ENCODE peak calls at places on chromosomes 6 and 20, in six cellular contexts. D, F, G, T, A and R are unnamed samples.

GRCh38 chr20:16125810-16126209 is 447.4 kb downstream of the KIF16B start:
- DNase-seq in F (no peak), A (no peak), T (no peak), G (peak; percentile 37), D (no peak), R (peak; percentile 30)

GRCh38 chr6:19086480-19086879 is 699.3 kb downstream of the RNF144B start:
- DNase-seq in T (no peak), G (no peak), A (no peak), D (no peak), F (no peak), R (no peak)

GRCh38 chr20:12815369-12815768 is 193.4 kb upstream of the SPTLC3 start:
- DNase-seq in T (no peak), A (no peak), F (no peak), G (no peak), D (no peak), R (no peak)

GRCh38 chr6:56772737-56773184 is 130.1 kb upstream of the DST start:
- DNase-seq in G (peak; percentile 92), T (no peak), F (no peak), A (peak; percentile 19), D (no peak), R (peak; percentile 10)

GRCh38 chr6:106318061-106318460 is 7.5 kb downstream of the ATG5 start:
- DNase-seq in T (no peak), G (no peak), F (peak; percentile 20), A (no peak), D (no peak), R (no peak)

GRCh38 chr20:51417745-51418529 is 124.6 kb downstream of the NFATC2 start:
- DNase-seq in A (no peak), T (no peak), G (no peak), F (no peak), D (no peak), R (no peak)

GRCh38 chr6:150895898-150896632 is 30.6 kb downstream of the MTHFD1L start:
- DNase-seq in F (no peak), A (no peak), D (no peak), G (no peak), T (no peak), R (no peak)

GRCh38 chr20:63369024-63369530 is 7.9 kb upstream of the CHRNA4 start:
- DNase-seq in F (no peak), A (no peak), G (no peak), D (no peak), T (no peak), R (no peak)

GRCh38 chr6:154218336-154218735 is 138.3 kb downstream of the IPCEF1 start:
- DNase-seq in F (no peak), G (no peak), A (no peak), D (no peak), T (no peak), R (no peak)

GRCh38 chr20:56988446-56988845 is 278.0 kb downstream of the BMP7 start:
- DNase-seq in D (no peak), A (no peak), T (no peak), G (no peak), F (no peak), R (no peak)

GRCh38 chr20:56989516-56989915 is 276.9 kb downstream of the BMP7 start:
- DNase-seq in T (no peak), D (no peak), G (peak; percentile 17), A (no peak), F (no peak), R (no peak)

GRCh38 chr20:56986931-56987720 is 279.3 kb downstream of the BMP7 start:
- DNase-seq in D (no peak), G (no peak), T (no peak), A (no peak), F (no peak), R (no peak)

GRCh38 chr20:56986476-56986875 is 280.0 kb downstream of the BMP7 start:
- DNase-seq in A (no peak), D (no peak), T (no peak), F (no peak), G (no peak), R (no peak)

GRCh38 chr20:56987992-56988391 is 278.4 kb downstream of the BMP7 start:
- DNase-seq in T (no peak), A (peak; percentile 58), G (peak; percentile 35), D (no peak), F (peak; percentile 18), R (peak; percentile 25)
- H3K4me3 ChIP-seq in T (no peak overlapping the region), A (no peak overlapping the region), G (no peak overlapping the region), D (no peak overlapping the region), F (no peak overlapping the region), R (no peak overlapping the region)

GRCh38 chr20:60055740-60056139 is 97.5 kb downstream of the CDH26 start:
- DNase-seq in D (peak; percentile 78), A (no peak), T (no peak), G (peak; percentile 30), F (no peak), R (no peak)
- H3K27me3 ChIP-seq in D (no peaks in the 10 kb centered on the region), A (peaks cover 15% of the 10 kb centered on the region), T (no peaks in the 10 kb centered on the region), G (no peaks in the 10 kb centered on the region), F (no peaks in the 10 kb centered on the region), R (peaks cover 9% of the 10 kb centered on the region)

DNA sequence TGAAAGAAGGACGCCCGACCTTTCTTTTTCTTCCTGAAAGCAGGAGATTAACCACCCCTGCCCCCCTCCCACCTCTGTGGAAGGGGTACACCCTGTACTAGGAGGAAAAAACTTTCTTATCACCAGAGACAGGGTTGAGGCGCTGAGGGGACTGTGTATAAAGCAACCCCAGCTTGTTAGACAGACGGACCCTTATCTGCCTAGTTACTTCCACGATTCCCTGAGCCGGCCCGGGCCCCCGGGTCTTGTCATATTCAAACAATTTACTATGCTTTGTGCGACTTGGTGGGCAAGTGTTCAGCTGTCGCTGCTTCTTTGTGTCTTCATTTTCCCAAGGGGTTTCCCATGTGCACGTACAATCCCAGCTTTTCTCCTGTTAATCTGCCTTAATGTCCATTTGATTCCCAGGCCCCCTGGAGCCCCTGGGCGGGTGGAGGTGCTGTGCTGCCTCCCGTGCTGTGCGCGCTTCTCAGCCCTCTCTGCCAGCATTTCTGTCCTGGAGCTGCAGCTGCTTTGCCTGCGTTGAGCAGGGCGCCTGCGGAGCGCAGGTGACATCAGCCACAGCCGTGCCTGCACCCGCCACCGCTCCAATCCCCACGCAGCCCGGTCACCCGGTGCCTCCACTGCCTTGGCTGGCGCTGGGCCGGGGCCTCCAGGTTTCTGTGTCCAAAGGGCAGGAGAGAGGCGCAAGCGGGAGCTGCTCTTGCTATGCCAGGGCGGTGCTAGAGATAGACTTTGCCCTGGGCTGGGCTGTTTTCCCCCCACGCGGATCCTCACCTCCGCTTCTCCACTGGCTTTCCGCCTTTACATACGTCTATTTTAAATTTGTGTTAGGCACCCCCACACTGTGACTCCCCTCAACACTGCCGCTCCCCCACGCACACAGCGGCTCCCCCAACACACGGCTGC is 96.2 kb downstream of the TTLL2 start:
- DNase-seq in D (no peak), T (no peak), A (peak; percentile 51), F (no peak), G (no peak), R (no peak)
- H3K9me3 ChIP-seq in D (peaks cover 2% of the 10 kb centered on the region), T (no peaks in the 10 kb centered on the region), A (no peaks in the 10 kb centered on the region), F (no peaks in the 10 kb centered on the region), G (peaks cover 7% of the 10 kb centered on the region), R (no peaks in the 10 kb centered on the region)

GRCh38 chr6:143410859-143411270 is 39.6 kb downstream of the ADAT2 start:
- DNase-seq in A (peak; percentile 37), G (peak; percentile 88), T (no peak), D (no peak), F (no peak), R (peak; percentile 68)
- H3K4me3 ChIP-seq in A (no peak overlapping the region), G (no peak overlapping the region), T (no peak overlapping the region), D (no peak overlapping the region), F (no peak overlapping the region), R (no peak overlapping the region)

GRCh38 chr6:1600063-1600763 is 9.5 kb upstream of the FOXC1 start:
- DNase-seq in A (no peak), G (no peak), F (no peak), D (no peak), T (no peak), R (no peak)
- H3K27me3 ChIP-seq in A (peaks cover 43% of the 10 kb centered on the region), G (no peaks in the 10 kb centered on the region), F (peaks cover 56% of the 10 kb centered on the region), D (peaks cover 53% of the 10 kb centered on the region), T (no peaks in the 10 kb centered on the region), R (no peaks in the 10 kb centered on the region)

GRCh38 chr6:22126910-22127309 is 169.9 kb downstream of the PRL start:
- DNase-seq in A (no peak), T (no peak), F (no peak), G (no peak), D (no peak), R (no peak)

GRCh38 chr6:22133352-22133751 is 163.5 kb downstream of the PRL start:
- DNase-seq in G (no peak), T (no peak), A (peak; percentile 13), D (no peak), F (no peak), R (no peak)

GRCh38 chr6:22134308-22134707 is 162.5 kb downstream of the PRL start:
- DNase-seq in D (no peak), A (no peak), F (no peak), G (no peak), T (no peak), R (no peak)

GRCh38 chr6:22132662-22133061 is 164.2 kb downstream of the PRL start:
- DNase-seq in T (no peak), F (no peak), G (no peak), A (no peak), D (no peak), R (no peak)

DNA sequence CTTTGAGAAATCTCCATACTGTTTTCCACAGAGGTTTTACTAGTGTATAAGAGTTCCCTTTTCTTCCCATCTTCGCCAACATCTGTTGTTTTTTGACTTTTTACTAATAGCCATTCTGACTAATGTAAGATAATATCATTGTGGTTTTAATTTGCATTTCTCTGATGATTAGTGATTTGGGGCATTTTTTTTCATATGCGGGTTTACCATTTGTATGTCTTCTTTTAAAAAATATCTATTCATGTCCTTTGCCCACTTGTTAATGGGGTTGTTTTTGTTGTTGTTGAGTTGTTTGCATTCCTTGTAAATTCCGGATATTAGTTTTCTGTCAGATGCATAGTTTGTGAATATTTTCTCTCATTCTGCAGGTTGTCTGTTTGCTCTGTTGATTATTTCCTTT is 167.1 kb downstream of the PRL start:
- DNase-seq in T (no peak), D (no peak), A (no peak), F (no peak), G (no peak), R (no peak)
- H3K9me3 ChIP-seq in T (no peaks in the 10 kb centered on the region), D (peaks cover 9% of the 10 kb centered on the region), A (no peaks in the 10 kb centered on the region), F (no peaks in the 10 kb centered on the region), G (no peaks in the 10 kb centered on the region), R (no peaks in the 10 kb centered on the region)

GRCh38 chr6:168086066-168086465 is 7.1 kb upstream of the FRMD1 start:
- DNase-seq in F (no peak), G (no peak), A (no peak), D (no peak), T (peak; percentile 32), R (no peak)

GRCh38 chr6:168081858-168082546 is 3.0 kb upstream of the FRMD1 start:
- DNase-seq in G (no peak), T (no peak), D (no peak), F (no peak), A (no peak), R (no peak)

GRCh38 chr6:168086616-168087015 is 7.6 kb upstream of the FRMD1 start:
- DNase-seq in D (no peak), F (no peak), A (no peak), G (no peak), T (no peak), R (no peak)

GRCh38 chr6:168083142-168083885 is 4.3 kb upstream of the FRMD1 start:
- DNase-seq in G (no peak), F (no peak), T (peak; percentile 42), A (no peak), D (no peak), R (no peak)

GRCh38 chr6:168084465-168085160 is 5.6 kb upstream of the FRMD1 start:
- DNase-seq in F (no peak), A (no peak), T (peak; percentile 48), D (no peak), G (no peak), R (no peak)
- H3K4me3 ChIP-seq in F (no peak overlapping the region), A (no peak overlapping the region), T (no peak overlapping the region), D (no peak overlapping the region), G (no peak overlapping the region), R (no peak overlapping the region)